ENCODE peak calls at places on chromosomes 2 and 18, in four cellular contexts. I, B, Y and J are unnamed samples.

GRCh38 chr2:45992021-45992745 is 305.0 kb upstream of the EPAS1 start:
- DNase-seq in I (peak), B (peak), Y (peak), J (peak)

GRCh38 chr2:68172990-68173715 is 15.5 kb downstream of the PNO1 start:
- DNase-seq in I (no peak), Y (no peak), B (no peak), J (peak)

GRCh38 chr2:222572761-222573174 is 83.1 kb downstream of the FARSB start:
- DNase-seq in I (no peak), Y (peak), B (peak), J (peak)

GRCh38 chr2:227267406-227268115 is 57.5 kb upstream of the MFF start:
- DNase-seq in B (no peak), Y (no peak), I (no peak), J (peak)

GRCh38 chr2:20050712-20051517 is 513 bp downstream of the LAPTM4A start:
- DNase-seq in B (peak), Y (peak), I (peak), J (peak)

GRCh38 chr18:75198046-75198445 is 10.9 kb downstream of the PTGR3 start:
- DNase-seq in Y (peak), I (no peak), B (no peak), J (no peak)

GRCh38 chr2:7997279-7997678 is 684.6 kb upstream of the ID2 start:
- DNase-seq in I (no peak), B (no peak), Y (no peak), J (no peak)

GRCh38 chr18:10401930-10402329 is 52.5 kb upstream of the APCDD1 start:
- DNase-seq in I (no peak), Y (no peak), B (no peak), J (no peak)

GRCh38 chr18:68817584-68817983 is 19.7 kb downstream of the CCDC102B start:
- DNase-seq in B (no peak), I (no peak), Y (peak), J (peak)

GRCh38 chr2:240655931-240656886 is 26.5 kb downstream of the AQP12B start:
- DNase-seq in I (no peak), B (no peak), Y (peak), J (no peak)

GRCh38 chr2:195119231-195119630 is 537.8 kb upstream of the SLC39A10 start:
- DNase-seq in B (no peak), I (no peak), Y (no peak), J (no peak)

GRCh38 chr2:195118276-195118675 is 538.8 kb upstream of the SLC39A10 start:
- DNase-seq in B (no peak), Y (no peak), I (no peak), J (no peak)

GRCh38 chr2:195121341-195121740 is 535.7 kb upstream of the SLC39A10 start:
- DNase-seq in I (no peak), Y (no peak), B (no peak), J (no peak)

GRCh38 chr2:195117036-195117435 is 540.0 kb upstream of the SLC39A10 start:
- DNase-seq in Y (no peak), B (no peak), I (no peak), J (no peak)

GRCh38 chr2:195115738-195116137 is 541.3 kb upstream of the SLC39A10 start:
- DNase-seq in B (no peak), I (no peak), Y (no peak), J (no peak)
- H3K4me3 ChIP-seq in B (no peak), I (no peak), Y (no peak), J (no peak)

GRCh38 chr2:171996021-171996420 is 3.7 kb upstream of the METAP1D start:
- DNase-seq in B (no peak), Y (no peak), I (no peak), J (no peak)

GRCh38 chr2:171999604-172000469 is at the start of gene METAP1D:
- DNase-seq in B (peak), I (peak), Y (peak), J (peak)

GRCh38 chr2:172000696-172001361 is 1.1 kb downstream of the METAP1D start:
- DNase-seq in B (no peak), Y (no peak), I (no peak), J (no peak)

GRCh38 chr2:171995586-171995985 is 4.2 kb upstream of the METAP1D start:
- DNase-seq in B (no peak), Y (peak), I (no peak), J (no peak)

GRCh38 chr2:171999125-171999524 is 628 bp upstream of the METAP1D start:
- DNase-seq in B (no peak), I (no peak), Y (no peak), J (peak)
- TF ChIP-seq CTCF in B (no peak), I (no peak), Y (no peak), J (no peak)

DNA sequence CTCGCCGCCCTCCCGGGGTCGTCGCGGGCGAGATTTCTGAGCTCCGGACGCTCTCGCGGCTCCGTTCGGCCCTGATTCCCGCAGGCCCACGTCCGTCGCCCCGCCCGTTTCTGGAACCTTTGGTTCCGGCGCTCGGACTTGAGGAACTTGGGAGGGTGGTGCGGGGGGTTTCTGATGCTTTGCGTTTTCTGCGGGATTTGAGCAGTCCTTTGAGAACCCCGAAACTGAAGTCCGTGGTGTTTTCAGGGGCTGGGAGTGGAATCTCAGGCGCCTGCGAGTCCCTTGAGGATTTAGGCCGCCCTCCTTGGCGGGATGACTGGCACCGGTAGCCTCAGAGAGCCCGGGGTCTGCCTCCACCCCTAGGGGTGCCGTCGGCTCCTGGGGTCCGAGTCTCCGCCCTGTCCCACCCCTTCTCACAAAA is 336 bp downstream of the THNSL2 start:
- DNase-seq in Y (no peak), B (no peak), I (peak), J (peak)
- H3K4me3 ChIP-seq in Y (no peak), B (peak), I (peak), J (peak)

GRCh38 chr18:63022429-63023022 is 297.0 kb downstream of the BCL2 start:
- DNase-seq in I (no peak), Y (no peak), B (no peak), J (no peak)
- TF ChIP-seq CTCF in I (no peak), Y (peak), B (peak), J (peak)

DNA sequence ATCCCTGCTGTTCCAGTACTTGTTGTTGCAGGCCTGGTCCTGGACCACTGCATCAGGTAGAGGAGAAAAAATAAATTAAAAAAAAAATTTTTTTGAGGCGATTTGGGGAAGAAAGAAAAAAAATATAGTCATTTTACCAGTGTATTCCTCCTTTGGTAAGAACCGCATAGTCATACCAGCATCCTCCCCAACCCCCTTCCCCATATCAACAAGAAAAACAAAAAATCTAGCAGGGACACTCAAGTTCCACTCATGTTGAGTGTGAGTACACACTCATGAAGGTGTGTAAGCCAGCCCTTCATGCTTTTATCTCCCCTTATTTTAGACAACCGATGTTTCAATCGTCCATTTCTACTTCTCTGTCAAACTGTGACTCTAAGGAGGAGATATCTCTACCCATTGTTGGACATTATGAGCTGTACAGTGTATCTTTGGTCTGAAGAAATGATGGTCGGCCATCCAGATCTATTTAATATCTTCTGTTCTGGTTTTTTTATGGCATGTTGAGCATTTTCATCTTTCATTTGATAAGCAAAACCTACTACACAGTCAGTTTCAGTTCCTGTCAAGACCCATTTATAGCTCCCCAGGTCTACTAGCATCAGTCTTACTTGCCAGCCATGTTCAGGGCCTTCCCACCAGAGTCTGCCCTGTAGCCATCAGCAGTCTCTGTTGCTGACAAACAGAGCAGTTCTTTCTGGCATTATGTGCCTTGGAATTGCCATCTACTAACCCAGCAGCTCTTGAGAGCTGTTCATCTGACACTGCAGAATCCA is 20.0 kb downstream of the ELP2 start:
- DNase-seq in B (no peak), I (no peak), Y (no peak), J (no peak)
- H3K4me3 ChIP-seq in B (no peak), I (no peak), Y (no peak), J (no peak)

GRCh38 chr2:191759200-191759507 is 81.2 kb downstream of the NABP1 start:
- DNase-seq in B (no peak), Y (no peak), I (no peak), J (no peak)

GRCh38 chr2:191759650-191760049 is 81.7 kb downstream of the NABP1 start:
- DNase-seq in I (no peak), Y (no peak), B (no peak), J (no peak)

GRCh38 chr2:191757256-191757655 is 79.3 kb downstream of the NABP1 start:
- DNase-seq in B (no peak), I (no peak), Y (no peak), J (no peak)

GRCh38 chr2:191756753-191757152 is 78.8 kb downstream of the NABP1 start:
- DNase-seq in I (no peak), B (no peak), Y (no peak), J (no peak)

DNA sequence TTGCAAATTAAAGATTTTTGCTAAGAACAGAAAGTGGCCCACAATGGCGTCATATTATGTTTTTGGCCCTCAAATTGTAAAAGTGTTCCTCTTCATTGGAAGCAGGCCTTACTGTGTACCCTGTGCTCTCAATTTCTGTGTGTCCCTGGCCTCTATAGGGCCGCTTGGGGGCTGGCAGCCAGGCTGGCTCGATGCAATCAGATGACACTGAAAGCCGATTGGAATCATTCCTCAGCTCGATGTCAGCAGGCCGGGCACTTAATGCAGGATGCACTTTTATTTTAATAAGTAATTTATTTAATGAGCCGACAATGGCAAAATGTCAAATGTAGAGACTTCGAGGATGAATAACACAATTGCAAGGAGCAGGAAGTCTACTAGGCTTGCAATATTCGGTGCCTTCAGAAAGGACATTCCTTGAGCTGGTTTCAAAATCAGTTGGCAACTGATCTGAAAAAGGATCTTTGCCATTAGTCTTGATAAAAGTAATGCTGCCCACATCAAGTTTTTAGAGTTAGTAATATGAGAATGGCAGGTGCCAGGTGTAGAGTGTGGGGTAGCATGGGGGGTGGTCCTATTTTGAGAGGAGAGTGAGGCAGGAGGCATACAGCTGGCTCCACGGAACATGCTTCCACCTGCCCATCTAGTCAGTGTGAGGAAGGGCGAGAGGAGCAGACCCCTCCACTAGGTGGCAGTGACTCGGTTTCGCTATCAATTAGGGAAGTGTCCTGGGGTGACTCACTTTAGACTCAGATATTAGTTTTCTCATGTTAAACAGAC is 80.7 kb downstream of the NABP1 start:
- DNase-seq in Y (peak), I (peak), B (peak), J (peak)
- TF ChIP-seq CTCF in Y (peak), I (no peak), B (peak), J (peak)

DNA sequence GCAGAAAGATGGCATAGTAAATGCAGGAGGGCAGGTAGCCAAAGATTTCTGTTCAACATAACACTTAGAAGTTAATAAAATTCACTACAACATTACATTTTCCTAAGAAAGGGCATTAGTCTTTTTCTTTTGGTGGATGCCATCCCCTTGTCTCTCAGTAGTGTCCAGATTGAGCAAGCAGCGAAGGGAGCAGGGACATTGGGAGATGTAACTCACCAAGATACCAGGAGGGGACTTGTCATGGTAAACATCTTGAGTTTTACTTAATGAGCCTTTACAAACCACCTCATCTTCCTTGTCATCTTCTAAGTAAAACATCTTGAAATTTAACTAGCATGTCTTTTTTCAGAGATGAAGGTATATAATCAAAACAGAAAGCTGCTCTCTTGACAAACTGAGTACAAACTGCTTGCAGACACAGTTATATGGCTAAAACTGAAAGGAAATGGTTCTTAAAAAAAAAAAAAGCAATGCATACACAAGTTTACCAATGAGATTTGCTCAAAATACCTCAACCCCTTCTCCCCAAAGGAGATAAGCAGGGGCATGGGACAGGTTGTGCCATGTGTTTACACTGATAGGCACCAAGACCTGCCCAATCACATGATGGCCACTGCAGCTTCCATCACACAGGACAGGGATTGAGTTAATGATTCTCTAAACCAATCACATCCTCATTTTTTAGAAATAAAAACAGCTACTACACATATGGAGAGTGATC is 30.3 kb downstream of the LPIN2 start:
- DNase-seq in I (no peak), B (no peak), Y (no peak), J (no peak)
- H3K4me3 ChIP-seq in I (no peak), B (no peak), Y (no peak), J (no peak)